ENCODE peak calls at places on chromosome 14, in four cellular contexts. O is GM12878, P is K562, I is HepG2. R is an unnamed sample.

GRCh38 chr14:101008631-101009336 is 105.3 kb upstream of the RTL1 start:
- DNase-seq in P (no peak), I (no peak), O (no peak), R (no peak)

GRCh38 chr14:68181395-68182326 is 362.1 kb downstream of the RAD51B start:
- DNase-seq in I (peak), P (no peak), O (peak), R (no peak)

GRCh38 chr14:69985456-69985855 is 106.2 kb downstream of the SMOC1 start:
- DNase-seq in I (no peak), O (no peak), P (no peak), R (no peak)

GRCh38 chr14:71290960-71291466 is 383.8 kb downstream of the PCNX1 start:
- DNase-seq in I (peak), P (no peak), O (peak), R (no peak)

GRCh38 chr14:84108746-84109457 is 1421.0 kb upstream of the FLRT2 start:
- DNase-seq in I (no peak), O (no peak), P (no peak), R (no peak)

GRCh38 chr14:91261115-91261514 is 16.6 kb upstream of the GPR68 start:
- DNase-seq in I (no peak), O (no peak), P (no peak), R (no peak)

GRCh38 chr14:86543531-86543930 is 1013.6 kb downstream of the FLRT2 start:
- DNase-seq in O (no peak), P (no peak), I (no peak), R (no peak)

GRCh38 chr14:104443391-104444158 is 136.0 kb upstream of the C14orf180 start:
- DNase-seq in I (no peak), O (no peak), P (no peak), R (peak)

GRCh38 chr14:89025581-89026236 is 201.3 kb downstream of the TTC8 start:
- DNase-seq in P (no peak), I (no peak), O (no peak), R (no peak)

GRCh38 chr14:63712123-63712522 is 15.7 kb downstream of the SGPP1 start:
- DNase-seq in I (no peak), O (no peak), P (no peak), R (no peak)

GRCh38 chr14:91078095-91078737 is 17.8 kb upstream of the RPS6KA5 start:
- DNase-seq in O (peak), P (no peak), I (no peak), R (no peak)

GRCh38 chr14:32571551-32571950 is 242.5 kb downstream of the AKAP6 start:
- DNase-seq in P (no peak), O (no peak), I (no peak), R (no peak)

GRCh38 chr14:61860294-61860918 is 98.2 kb downstream of the SNAPC1 start:
- DNase-seq in I (peak), O (peak), P (peak), R (peak)

GRCh38 chr14:99427632-99428315 is 52.9 kb downstream of the SETD3 start:
- DNase-seq in O (no peak), P (no peak), I (no peak), R (no peak)

GRCh38 chr14:70943838-70944237 is 36.6 kb downstream of the PCNX1 start:
- DNase-seq in I (no peak), P (no peak), O (no peak), R (no peak)

GRCh38 chr14:22276913-22277816 is 311.9 kb downstream of the DAD1 start:
- DNase-seq in P (peak), O (no peak), I (peak), R (no peak)
- TF ChIP-seq ETV6 in P (no peak), O (no peak), I (no peak), R (no peak)

GRCh38 chr14:103144085-103144484 is 20.8 kb downstream of the TNFAIP2 start:
- DNase-seq in I (no peak), O (no peak), P (no peak), R (no peak)
- TF ChIP-seq ATF2 in I (no peak), O (no peak), P (no peak), R (no peak)

DNA sequence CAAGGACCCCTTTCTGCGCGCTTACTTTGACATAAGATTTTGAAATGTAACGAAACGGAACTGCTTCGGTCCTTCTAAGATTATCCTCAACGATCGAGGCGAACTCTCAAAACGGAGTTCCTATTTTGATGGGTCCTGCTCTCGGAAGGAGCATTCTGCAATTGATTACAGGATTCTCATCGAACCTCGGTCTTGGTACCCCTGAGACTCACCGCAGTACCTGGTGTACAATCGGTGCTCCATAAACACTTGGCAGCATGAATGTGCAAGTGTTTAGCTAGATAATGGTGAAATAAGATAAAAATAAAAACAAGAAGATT is 530 bp upstream of the NEMF start:
- DNase-seq in P (no peak), O (no peak), I (no peak), R (no peak)
- TF ChIP-seq CREM in P (no peak), O (no peak), I (no peak), R (no peak)

GRCh38 chr14:39628087-39628486 is 195.9 kb upstream of the FBXO33 start:
- DNase-seq in P (no peak), I (no peak), O (no peak), R (no peak)

GRCh38 chr14:39621223-39621622 is 189.0 kb upstream of the FBXO33 start:
- DNase-seq in I (no peak), O (no peak), P (no peak), R (no peak)

GRCh38 chr14:39621678-39622077 is 189.4 kb upstream of the FBXO33 start:
- DNase-seq in P (no peak), O (no peak), I (no peak), R (no peak)

DNA sequence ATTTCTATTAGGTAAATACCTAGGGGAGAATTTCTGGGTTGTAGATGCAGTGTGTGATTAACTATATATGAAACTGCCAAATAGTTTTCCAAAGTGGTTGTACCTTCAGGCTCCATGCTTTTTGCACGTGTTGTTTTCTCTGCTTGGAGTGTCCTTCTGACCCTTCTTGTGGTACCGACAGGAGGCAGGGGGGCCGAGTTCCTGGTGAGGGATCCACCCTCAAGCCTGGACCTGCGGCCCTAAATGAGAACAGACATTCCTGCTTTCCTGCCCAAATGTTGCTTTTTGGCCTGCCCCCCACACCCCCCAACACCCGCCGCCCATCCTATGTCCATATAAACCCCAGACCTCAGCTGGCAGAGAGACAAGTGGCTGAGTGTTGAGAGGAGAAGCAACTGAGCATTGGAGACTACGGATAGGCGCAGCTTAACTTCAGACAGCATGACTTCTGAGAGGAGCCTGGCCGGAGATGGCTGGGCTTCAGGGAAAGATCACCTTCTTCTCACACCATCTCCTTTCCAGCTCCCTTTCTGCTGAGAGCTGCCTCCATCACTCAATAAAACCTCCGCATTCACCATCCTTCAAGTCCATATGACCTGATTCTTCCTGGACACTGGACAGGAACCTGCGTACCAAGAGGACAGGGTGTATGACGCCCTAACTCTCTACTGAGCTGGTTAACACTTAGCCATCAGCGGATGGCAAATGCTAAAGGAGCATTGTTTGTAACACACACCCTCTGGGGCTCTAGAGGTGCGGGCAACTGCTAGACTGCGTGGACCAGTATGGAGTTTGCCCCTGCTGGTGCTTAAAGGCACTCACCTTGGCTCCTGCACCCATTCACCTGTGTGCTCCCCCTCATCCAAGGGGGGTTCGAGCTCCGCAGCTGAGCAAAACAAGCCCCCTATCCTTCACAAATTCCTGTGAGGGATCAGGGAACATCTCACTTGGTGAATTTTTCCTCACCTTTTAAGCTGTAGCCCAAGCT is 194.7 kb upstream of the FBXO33 start:
- DNase-seq in O (no peak), P (no peak), I (no peak), R (no peak)
- TF ChIP-seq ETV6 in O (no peak), P (no peak), I (no peak), R (no peak)

GRCh38 chr14:51643137-51643536 is 8.6 kb upstream of the FRMD6 start:
- DNase-seq in I (no peak), O (no peak), P (no peak), R (no peak)
- TF ChIP-seq ATF2 in I (no peak), O (no peak), P (no peak), R (no peak)

GRCh38 chr14:82546401-82546800 is 1012.7 kb upstream of the SEL1L start:
- DNase-seq in I (no peak), P (no peak), O (no peak), R (no peak)
- TF ChIP-seq CREM in I (no peak), P (no peak), O (no peak), R (no peak)

DNA sequence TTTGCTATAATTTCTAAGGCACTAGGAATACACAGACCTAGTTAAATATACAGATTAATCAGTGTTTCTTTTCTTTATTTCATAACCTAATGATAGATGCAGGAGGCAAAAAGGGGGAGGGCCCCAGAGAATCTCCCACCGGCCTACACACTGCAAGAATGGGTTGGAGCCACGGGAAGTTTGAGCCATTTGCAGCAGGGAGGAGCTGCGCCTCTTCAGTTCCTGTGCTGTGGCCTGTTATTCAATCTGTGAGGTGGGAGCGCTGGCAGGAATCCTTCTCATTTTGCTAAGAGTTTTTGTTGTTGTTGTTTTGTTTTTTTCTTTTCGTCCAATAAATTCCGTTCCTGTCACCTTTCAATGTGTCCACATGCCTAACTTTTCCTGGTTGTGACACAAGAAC is 251.3 kb upstream of the RPL10L start:
- DNase-seq in O (no peak), P (no peak), I (no peak), R (peak)
- TF ChIP-seq ETV6 in O (no peak), P (no peak), I (no peak), R (no peak)

DNA sequence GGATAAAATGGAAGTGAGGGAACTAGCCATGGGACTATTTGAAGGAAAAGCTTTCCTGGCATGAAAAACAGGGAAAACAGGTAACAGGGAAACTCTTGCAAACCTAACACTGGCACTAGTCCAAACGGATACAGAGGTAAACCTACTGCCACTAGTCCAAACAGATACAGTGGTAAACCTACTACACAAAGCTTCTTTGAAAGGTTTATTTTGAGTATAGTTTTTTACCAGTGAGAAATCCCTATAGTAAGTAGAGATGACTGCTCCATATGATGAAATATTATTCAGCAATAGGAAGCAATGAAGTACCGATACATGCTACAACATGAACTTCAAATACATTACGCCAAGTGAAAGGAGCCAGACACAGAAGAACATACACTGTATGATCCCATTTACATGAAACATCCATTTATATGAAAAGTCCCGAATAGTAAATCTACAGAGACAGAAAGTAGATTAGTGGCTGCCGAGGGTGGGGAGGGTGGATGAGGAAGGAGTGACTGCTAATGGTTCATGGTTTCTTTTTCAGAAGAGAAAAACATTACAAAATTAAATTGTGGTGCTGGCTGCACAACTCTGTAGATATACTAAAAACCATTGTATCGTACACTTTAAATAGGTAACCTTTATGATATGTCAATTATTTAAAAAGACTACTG is 25.5 kb downstream of the SPTLC2 start:
- DNase-seq in I (no peak), O (no peak), P (no peak), R (no peak)
- TF ChIP-seq ATF2 in I (no peak), O (no peak), P (no peak), R (no peak)

GRCh38 chr14:65255583-65256443 is 153.5 kb upstream of the MAX start:
- DNase-seq in I (peak), O (no peak), P (no peak), R (peak)
- TF ChIP-seq CREM in I (no peak), O (no peak), P (no peak), R (peak)

GRCh38 chr14:24712374-24712773 is 78.4 kb upstream of the GZMB start:
- DNase-seq in O (no peak), I (no peak), P (no peak), R (no peak)

GRCh38 chr14:24712909-24713308 is 78.9 kb upstream of the GZMB start:
- DNase-seq in O (no peak), I (no peak), P (no peak), R (no peak)

GRCh38 chr14:24708684-24709083 is 74.7 kb upstream of the GZMB start:
- DNase-seq in I (no peak), P (no peak), O (no peak), R (no peak)

GRCh38 chr14:24713404-24713803 is 79.4 kb upstream of the GZMB start:
- DNase-seq in I (peak), O (no peak), P (no peak), R (no peak)

GRCh38 chr14:24710403-24711063 is 76.5 kb upstream of the GZMB start:
- DNase-seq in I (peak), O (no peak), P (peak), R (peak)
- TF ChIP-seq ETV6 in I (no peak), O (no peak), P (no peak), R (no peak)

R was measured in WTC11.